ENCODE peak calls at places on chromosomes 13 and 19, in nine cellular contexts. O is neural progenitor cell; P is mucosa of descending colon; X is uterus; S is thoracic aorta; A is Peyer's patch; E is heart left ventricle; T is CD8-positive, alpha-beta T cell; H is MM.1S. R is an unnamed sample. For H3K4me1, the result is how much of the 10 kb centered on the place peaks cover.

GRCh38 chr19:366951-367350 is 22.4 kb upstream of the MIER2 start:
- DNase-seq in O (no peak), P (no peak), X (no peak), S (no peak), A (no peak), E (no peak), T (no peak), H (no peak), R (no peak)

GRCh38 chr19:17289489-17289888 is 7.8 kb downstream of the ANKLE1 start:
- DNase-seq in O (peak), P (no peak), X (peak), S (no peak), A (peak), E (peak), T (no peak), H (peak), R (peak)

GRCh38 chr19:7507884-7508283 is 8.0 kb upstream of the ZNF358 start:
- DNase-seq in O (peak), P (peak), X (no peak), S (peak), A (peak), E (no peak), T (no peak), H (peak), R (peak)

GRCh38 chr19:20247016-20247683 is 80.1 kb downstream of the ZNF486 start:
- DNase-seq in O (peak), P (no peak), X (peak), S (no peak), A (no peak), E (no peak), T (peak), H (no peak), R (no peak)

GRCh38 chr13:26024558-26024957 is 27.3 kb downstream of the SHISA2 start:
- DNase-seq in O (peak), P (no peak), X (no peak), S (no peak), A (no peak), E (no peak), T (no peak), H (no peak), R (no peak)

GRCh38 chr13:24328145-24328544 is 18.8 kb downstream of the C1QTNF9 start:
- DNase-seq in O (no peak), P (no peak), X (no peak), S (no peak), A (no peak), E (no peak), T (no peak), H (no peak), R (no peak)

GRCh38 chr13:29802621-29803020 is 47.8 kb downstream of the UBL3 start:
- DNase-seq in O (no peak), P (no peak), X (no peak), S (no peak), A (no peak), E (no peak), T (no peak), H (no peak), R (no peak)

GRCh38 chr19:28519950-28520861 is 692.7 kb downstream of the UQCRFS1 start:
- DNase-seq in O (peak), P (no peak), X (no peak), S (no peak), A (no peak), E (no peak), T (no peak), H (no peak), R (no peak)

GRCh38 chr19:33350538-33351309 is 22.8 kb upstream of the CEBPG start:
- DNase-seq in O (no peak), P (no peak), X (no peak), S (no peak), A (no peak), E (no peak), T (no peak), H (no peak), R (no peak)

GRCh38 chr13:52356327-52356726 is 49.6 kb downstream of the THSD1 start:
- DNase-seq in O (no peak), P (no peak), X (no peak), S (no peak), A (no peak), E (no peak), T (no peak), H (no peak), R (no peak)

GRCh38 chr13:38042771-38043170 is 173.2 kb upstream of the TRPC4 start:
- DNase-seq in O (no peak), P (no peak), X (no peak), S (no peak), A (no peak), E (no peak), T (no peak), H (no peak), R (no peak)

GRCh38 chr19:33613601-33614000 is 8.2 kb upstream of the CHST8 start:
- DNase-seq in O (no peak), P (no peak), X (no peak), S (no peak), A (no peak), E (no peak), T (no peak), H (no peak), R (no peak)

GRCh38 chr19:30297969-30298368 is 74.2 kb upstream of the ZNF536 start:
- DNase-seq in O (no peak), P (no peak), X (no peak), S (no peak), A (no peak), E (no peak), T (peak), H (no peak), R (no peak)

GRCh38 chr19:55368701-55369563 is 1.3 kb downstream of the IL11 start:
- DNase-seq in O (peak), P (peak), X (no peak), S (no peak), A (no peak), E (no peak), T (no peak), H (no peak), R (no peak)

GRCh38 chr19:51293571-51294210 is 17.8 kb upstream of the IGLON5 start:
- DNase-seq in O (no peak), P (no peak), X (no peak), S (no peak), A (peak), E (no peak), T (no peak), H (no peak), R (no peak)

GRCh38 chr13:24271611-24272451 is 37.5 kb upstream of the C1QTNF9 start:
- DNase-seq in O (peak), P (peak), X (peak), S (no peak), A (peak), E (peak), T (peak), H (no peak), R (peak)

GRCh38 chr13:39557285-39557955 is 45.6 kb downstream of the LHFPL6 start:
- DNase-seq in O (no peak), P (no peak), X (no peak), S (no peak), A (no peak), E (no peak), T (no peak), H (no peak), R (no peak)

GRCh38 chr19:15443838-15444237 is 5.9 kb downstream of the WIZ start:
- DNase-seq in O (no peak), P (no peak), X (no peak), S (peak), A (no peak), E (peak), T (no peak), H (no peak), R (no peak)

GRCh38 chr13:93304868-93305613 is 78.4 kb downstream of the GPC6 start:
- DNase-seq in O (no peak), P (no peak), X (no peak), S (no peak), A (no peak), E (no peak), T (no peak), H (no peak), R (no peak)

GRCh38 chr19:47498561-47498960 is 14.5 kb upstream of the KPTN start:
- DNase-seq in O (no peak), P (peak), X (no peak), S (no peak), A (no peak), E (no peak), T (no peak), H (no peak), R (no peak)

GRCh38 chr19:6718741-6719539 is 1.5 kb downstream of the C3 start:
- DNase-seq in O (peak), P (peak), X (no peak), S (no peak), A (no peak), E (no peak), T (no peak), H (no peak), R (no peak)

GRCh38 chr13:62431852-62432251 is 1016.2 kb upstream of the PCDH20 start:
- DNase-seq in O (no peak), P (no peak), X (no peak), S (no peak), A (no peak), E (no peak), T (no peak), H (no peak), R (no peak)

GRCh38 chr13:70108276-70108845 is at the start of gene KLHL1:
- DNase-seq in O (peak), P (no peak), X (no peak), S (no peak), A (no peak), E (no peak), T (no peak), H (no peak), R (no peak)

GRCh38 chr13:111183959-111184684 is 69.0 kb downstream of the ARHGEF7 start:
- DNase-seq in O (no peak), P (no peak), X (no peak), S (no peak), A (no peak), E (peak), T (no peak), H (no peak), R (no peak)

GRCh38 chr13:98524391-98524790 is 52.5 kb downstream of the STK24 start:
- DNase-seq in O (no peak), P (no peak), X (no peak), S (no peak), A (no peak), E (no peak), T (no peak), H (no peak), R (no peak)

GRCh38 chr19:49506575-49507105 is 5.8 kb upstream of the FCGRT start:
- DNase-seq in O (peak), P (peak), X (no peak), S (no peak), A (peak), E (no peak), T (peak), H (peak), R (peak)

GRCh38 chr13:84917252-84917878 is 881.9 kb downstream of the SLITRK6 start:
- DNase-seq in O (no peak), P (no peak), X (no peak), S (no peak), A (no peak), E (no peak), T (no peak), H (peak), R (no peak)

GRCh38 chr19:56091066-56091490 is 30.0 kb downstream of the ZNF787 start:
- DNase-seq in O (no peak), P (no peak), X (no peak), S (no peak), A (no peak), E (no peak), T (no peak), H (no peak), R (no peak)

GRCh38 chr13:58994077-58994476 is 1169.7 kb downstream of the DIAPH3 start:
- DNase-seq in O (no peak), P (no peak), X (no peak), S (no peak), A (no peak), E (no peak), T (no peak), H (no peak), R (no peak)

GRCh38 chr13:23427342-23428182 is 5.9 kb downstream of the SACS start:
- DNase-seq in O (no peak), P (no peak), X (peak), S (peak), A (no peak), E (no peak), T (no peak), H (no peak), R (no peak)

GRCh38 chr19:53333071-53333465 is 481 bp upstream of the ZNF845 start:
- DNase-seq in O (peak), P (peak), X (peak), S (peak), A (peak), E (peak), T (no peak), H (no peak), R (peak)

DNA sequence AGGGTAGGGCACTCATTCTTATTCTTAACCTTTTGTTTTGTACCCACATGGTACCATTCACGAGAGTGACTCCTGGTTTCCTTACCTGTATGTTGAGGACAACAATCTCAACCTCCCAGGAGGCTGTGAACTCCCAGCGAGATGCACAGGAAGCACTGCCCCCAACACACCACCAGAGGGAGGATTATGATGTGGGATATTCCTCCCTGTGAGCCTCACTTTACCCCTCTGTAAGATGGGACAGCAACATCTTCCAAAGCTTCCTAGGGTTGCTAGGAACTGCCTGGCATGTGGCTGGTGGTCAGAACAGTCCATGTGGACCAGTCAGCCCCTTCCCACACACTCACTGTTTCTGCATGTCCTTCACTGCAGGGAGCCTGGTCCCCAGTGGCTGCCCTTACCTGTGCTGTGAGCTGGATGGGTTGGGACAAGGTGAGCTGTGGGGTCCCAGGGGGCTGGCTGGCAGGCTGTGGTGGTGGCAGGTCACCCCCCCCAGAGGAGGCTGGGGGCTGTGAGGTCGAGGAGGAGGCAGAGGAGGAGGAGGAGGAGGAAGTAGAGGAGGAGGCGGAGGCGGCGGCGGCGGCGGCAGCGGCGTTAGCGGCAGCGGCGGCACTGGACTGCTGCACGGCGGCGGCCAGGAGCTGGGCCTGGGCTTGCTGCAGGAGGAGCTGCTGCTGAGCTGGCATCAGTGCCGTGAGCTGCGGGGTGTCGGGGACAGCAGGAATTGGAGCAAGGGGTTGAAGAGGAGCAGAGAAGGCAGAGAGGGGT is 15.8 kb downstream of the POU2F2 start:
- DNase-seq in O (no peak), P (no peak), X (no peak), S (no peak), A (no peak), E (no peak), T (no peak), H (no peak), R (no peak)
- TF ChIP-seq CTCF in O (no peak), P (no peak), X (no peak), S (no peak), A (no peak), E (no peak), T (no peak), H (peak), R (peak)

DNA sequence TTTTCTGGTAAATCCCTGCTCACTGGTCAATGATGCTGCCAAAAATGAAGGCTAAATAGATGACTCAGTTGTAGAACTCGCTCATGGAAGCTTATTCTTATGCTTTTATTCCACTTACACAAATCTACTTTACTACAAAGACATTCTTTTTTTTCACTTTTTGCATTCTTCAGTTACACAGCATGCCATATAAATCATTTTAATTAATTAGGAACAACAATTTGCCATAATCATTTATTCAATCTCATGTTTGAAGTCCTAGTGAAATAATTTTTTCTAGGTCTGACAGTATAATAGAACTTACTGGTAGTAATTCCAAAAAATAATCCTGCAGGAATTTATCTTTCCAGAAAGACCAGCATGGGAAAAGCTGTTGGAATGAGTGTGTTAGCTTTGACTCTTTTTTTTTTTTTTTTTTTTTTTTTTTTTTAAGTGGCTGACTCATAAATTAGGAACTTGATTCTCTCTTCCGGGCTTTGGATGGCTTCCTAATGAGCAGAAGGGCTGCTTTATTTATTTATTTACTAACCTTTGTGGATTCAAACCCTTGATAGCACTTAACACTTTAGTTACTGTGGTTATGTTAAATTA is 256.7 kb downstream of the SPRY2 start:
- DNase-seq in O (no peak), P (no peak), X (no peak), S (no peak), A (no peak), E (peak), T (no peak), H (no peak), R (peak)
- H3K4me3 ChIP-seq in O (no peak), P (no peak), X (no peak), S (peak), A (no peak), E (no peak), T (no peak), H (no peak), R (no peak)

DNA sequence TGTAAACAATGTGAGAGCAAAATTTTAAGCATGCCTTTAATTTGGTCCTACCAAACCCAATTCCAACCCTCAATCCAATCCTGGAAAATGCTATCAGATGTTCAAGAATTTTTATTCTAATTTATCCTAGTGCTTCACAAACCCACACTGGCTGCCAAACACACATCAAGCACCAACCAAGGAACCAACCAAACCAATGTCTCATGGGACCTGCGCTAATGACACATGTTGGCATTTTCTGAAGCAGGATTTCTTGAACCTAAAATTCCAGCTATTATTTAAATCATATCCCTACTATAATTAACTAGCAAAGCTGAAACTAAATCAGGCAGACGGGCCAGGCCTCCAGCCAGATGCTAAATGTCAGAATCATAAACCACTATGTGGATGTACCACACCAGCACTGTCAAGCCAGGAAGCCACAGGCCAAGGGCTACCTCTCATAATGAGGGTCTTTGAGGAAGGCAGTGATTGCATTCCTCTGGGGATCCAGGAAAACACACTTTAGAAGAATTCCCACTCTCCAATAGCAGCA is 5.8 kb downstream of the LATS2 start:
- DNase-seq in O (no peak), P (no peak), X (no peak), S (no peak), A (no peak), E (no peak), T (no peak), H (no peak), R (no peak)
- H3K4me1 ChIP-seq in O (under half), P (under half), X (under half), S (under half), A (under half), E (under half), T (under half), H (under half), R (under half)

GRCh38 chr19:14167594-14168138 is 31.3 kb upstream of the ASF1B start:
- DNase-seq in O (no peak), P (no peak), X (no peak), S (no peak), A (no peak), E (no peak), T (peak), H (no peak), R (no peak)
- TF ChIP-seq CTCF in O (no peak), P (no peak), X (no peak), S (no peak), A (no peak), E (no peak), T (no peak), H (no peak), R (no peak)